ENCODE peak calls at places on chromosomes 6 and 20, in seven cellular contexts. One of them, this sample, is unnamed.
A peak's percentile ranks its signal among the peaks of the same experiment; 100 is the strongest.

GRCh38 chr20:61387204-61387958 is 135.3 kb downstream of the CDH4 start:
- DNase-seq in PC-3: no peak
- DNase-seq in lung: peak; percentile 35
- DNase-seq in heart right ventricle: no peak
- DNase-seq in cardiac muscle cell: peak; percentile 17
- DNase-seq in adrenal gland: peak; percentile 20
- DNase-seq in CD4-positive, alpha-beta T cell: no peak
- DNase-seq in this sample: no peak

GRCh38 chr6:41239467-41240159 is 11.5 kb downstream of the TREML4 start:
- DNase-seq in PC-3: no peak
- DNase-seq in lung: no peak
- DNase-seq in heart right ventricle: no peak
- DNase-seq in cardiac muscle cell: no peak
- DNase-seq in adrenal gland: no peak
- DNase-seq in CD4-positive, alpha-beta T cell: no peak
- DNase-seq in this sample: no peak

GRCh38 chr6:82842721-82843120 is 222.9 kb downstream of the UBE3D start:
- DNase-seq in PC-3: no peak
- DNase-seq in lung: no peak
- DNase-seq in heart right ventricle: no peak
- DNase-seq in cardiac muscle cell: peak; percentile 83
- DNase-seq in adrenal gland: no peak
- DNase-seq in CD4-positive, alpha-beta T cell: no peak
- DNase-seq in this sample: no peak

GRCh38 chr20:62286493-62287064 is 16.2 kb upstream of the ADRM1 start:
- DNase-seq in PC-3: no peak
- DNase-seq in lung: no peak
- DNase-seq in heart right ventricle: no peak
- DNase-seq in cardiac muscle cell: no peak
- DNase-seq in adrenal gland: no peak
- DNase-seq in CD4-positive, alpha-beta T cell: no peak
- DNase-seq in this sample: no peak

GRCh38 chr6:156593893-156594292 is 183.3 kb upstream of the ARID1B start:
- DNase-seq in PC-3: no peak
- DNase-seq in lung: no peak
- DNase-seq in heart right ventricle: no peak
- DNase-seq in cardiac muscle cell: no peak
- DNase-seq in adrenal gland: no peak
- DNase-seq in CD4-positive, alpha-beta T cell: no peak
- DNase-seq in this sample: peak; percentile 42

GRCh38 chr6:422423-423061 is 31.0 kb downstream of the IRF4 start:
- DNase-seq in PC-3: peak; percentile 96
- DNase-seq in lung: peak; percentile 52
- DNase-seq in heart right ventricle: no peak
- DNase-seq in cardiac muscle cell: peak; percentile 48
- DNase-seq in adrenal gland: peak; percentile 81
- DNase-seq in CD4-positive, alpha-beta T cell: peak; percentile 36
- DNase-seq in this sample: no peak

GRCh38 chr6:10276106-10276505 is 138.8 kb downstream of the TFAP2A start:
- DNase-seq in PC-3: peak; percentile 71
- DNase-seq in lung: no peak
- DNase-seq in heart right ventricle: no peak
- DNase-seq in cardiac muscle cell: no peak
- DNase-seq in adrenal gland: no peak
- DNase-seq in CD4-positive, alpha-beta T cell: no peak
- DNase-seq in this sample: no peak

GRCh38 chr20:38751360-38751976 is 3.2 kb downstream of the ACTR5 start:
- DNase-seq in PC-3: peak; percentile 68
- DNase-seq in lung: no peak
- DNase-seq in heart right ventricle: no peak
- DNase-seq in cardiac muscle cell: peak; percentile 57
- DNase-seq in adrenal gland: no peak
- DNase-seq in CD4-positive, alpha-beta T cell: no peak
- DNase-seq in this sample: no peak

GRCh38 chr20:6519556-6519955 is 247.9 kb upstream of the BMP2 start:
- DNase-seq in PC-3: peak; percentile 90
- DNase-seq in lung: no peak
- DNase-seq in heart right ventricle: no peak
- DNase-seq in cardiac muscle cell: peak; percentile 58
- DNase-seq in adrenal gland: no peak
- DNase-seq in CD4-positive, alpha-beta T cell: no peak
- DNase-seq in this sample: no peak

GRCh38 chr6:155492061-155492735 is 36.6 kb upstream of the NOX3 start:
- DNase-seq in PC-3: no peak
- DNase-seq in lung: no peak
- DNase-seq in heart right ventricle: no peak
- DNase-seq in cardiac muscle cell: no peak
- DNase-seq in adrenal gland: no peak
- DNase-seq in CD4-positive, alpha-beta T cell: no peak
- DNase-seq in this sample: no peak

GRCh38 chr6:15665237-15665636 is 2.4 kb upstream of the DTNBP1 start:
- DNase-seq in PC-3: no peak
- DNase-seq in lung: no peak
- DNase-seq in heart right ventricle: no peak
- DNase-seq in cardiac muscle cell: no peak
- DNase-seq in adrenal gland: no peak
- DNase-seq in CD4-positive, alpha-beta T cell: no peak
- DNase-seq in this sample: no peak

GRCh38 chr6:15663057-15663638 is 320 bp upstream of the DTNBP1 start:
- DNase-seq in PC-3: peak; percentile 82
- DNase-seq in lung: no peak
- DNase-seq in heart right ventricle: no peak
- DNase-seq in cardiac muscle cell: peak; percentile 76
- DNase-seq in adrenal gland: no peak
- DNase-seq in CD4-positive, alpha-beta T cell: no peak
- DNase-seq in this sample: no peak

GRCh38 chr6:15659181-15659580 is 3.6 kb downstream of the DTNBP1 start:
- DNase-seq in PC-3: no peak
- DNase-seq in lung: no peak
- DNase-seq in heart right ventricle: no peak
- DNase-seq in cardiac muscle cell: no peak
- DNase-seq in adrenal gland: no peak
- DNase-seq in CD4-positive, alpha-beta T cell: no peak
- DNase-seq in this sample: no peak

GRCh38 chr6:15662246-15663056 is at the start of gene DTNBP1:
- DNase-seq in PC-3: peak; percentile 60
- DNase-seq in lung: peak; percentile 79
- DNase-seq in heart right ventricle: peak; percentile 85
- DNase-seq in cardiac muscle cell: peak; percentile 38
- DNase-seq in adrenal gland: peak; percentile 81
- DNase-seq in CD4-positive, alpha-beta T cell: peak; percentile 84
- DNase-seq in this sample: peak; percentile 95

DNA sequence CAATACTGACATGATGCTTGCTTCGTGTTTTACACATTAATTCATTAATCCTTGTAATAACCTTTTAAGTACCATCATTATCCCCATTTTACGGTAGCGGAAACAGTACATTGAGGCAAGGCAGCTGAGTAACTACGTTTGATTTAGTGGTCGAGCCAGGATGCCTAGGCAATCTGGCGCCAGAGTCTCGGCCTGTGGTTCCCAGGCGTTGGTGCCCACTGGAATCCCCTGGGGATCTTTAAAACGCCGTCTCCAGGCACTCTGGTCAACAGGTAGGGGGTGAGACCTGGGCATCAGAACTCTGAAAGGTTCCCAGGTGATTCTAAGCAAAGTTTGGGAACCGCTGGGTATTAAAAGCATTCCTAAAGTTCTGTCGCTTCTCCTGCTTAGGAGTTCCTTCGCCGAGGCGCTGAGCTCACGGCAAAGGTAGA is 998 bp downstream of the DTNBP1 start:
- DNase-seq in PC-3: no peak
- DNase-seq in lung: no peak
- DNase-seq in heart right ventricle: no peak
- DNase-seq in cardiac muscle cell: no peak
- DNase-seq in adrenal gland: no peak
- DNase-seq in CD4-positive, alpha-beta T cell: no peak
- DNase-seq in this sample: peak; percentile 37
- TF ChIP-seq CTCF in PC-3: no peak
- TF ChIP-seq CTCF in lung: no peak
- TF ChIP-seq CTCF in heart right ventricle: no peak
- TF ChIP-seq CTCF in cardiac muscle cell: no peak
- TF ChIP-seq CTCF in adrenal gland: no peak
- TF ChIP-seq CTCF in CD4-positive, alpha-beta T cell: no peak
- TF ChIP-seq CTCF in this sample: no peak

GRCh38 chr6:34032856-34033255 is 113.0 kb downstream of the GRM4 start:
- DNase-seq in PC-3: no peak
- DNase-seq in lung: no peak
- DNase-seq in heart right ventricle: no peak
- DNase-seq in cardiac muscle cell: no peak
- DNase-seq in adrenal gland: no peak
- DNase-seq in CD4-positive, alpha-beta T cell: no peak
- DNase-seq in this sample: no peak
- H3K27me3 ChIP-seq in PC-3: peaks cover 3% of the 10 kb centered on the region
- H3K27me3 ChIP-seq in lung: no peaks in the 10 kb centered on the region
- H3K27me3 ChIP-seq in heart right ventricle: peaks cover 28% of the 10 kb centered on the region
- H3K27me3 ChIP-seq in cardiac muscle cell: no peaks in the 10 kb centered on the region
- H3K27me3 ChIP-seq in adrenal gland: no peaks in the 10 kb centered on the region
- H3K27me3 ChIP-seq in CD4-positive, alpha-beta T cell: no peaks in the 10 kb centered on the region
- H3K27me3 ChIP-seq in this sample: no peaks in the 10 kb centered on the region

GRCh38 chr6:15510536-15511247 is 152.1 kb downstream of the DTNBP1 start:
- DNase-seq in PC-3: no peak
- DNase-seq in lung: no peak
- DNase-seq in heart right ventricle: no peak
- DNase-seq in cardiac muscle cell: no peak
- DNase-seq in adrenal gland: no peak
- DNase-seq in CD4-positive, alpha-beta T cell: no peak
- DNase-seq in this sample: no peak

GRCh38 chr6:15513801-15514711 is 148.8 kb downstream of the DTNBP1 start:
- DNase-seq in PC-3: no peak
- DNase-seq in lung: no peak
- DNase-seq in heart right ventricle: no peak
- DNase-seq in cardiac muscle cell: no peak
- DNase-seq in adrenal gland: peak; percentile 77
- DNase-seq in CD4-positive, alpha-beta T cell: no peak
- DNase-seq in this sample: no peak

GRCh38 chr6:15511248-15512125 is 151.3 kb downstream of the DTNBP1 start:
- DNase-seq in PC-3: no peak
- DNase-seq in lung: no peak
- DNase-seq in heart right ventricle: peak; percentile 71
- DNase-seq in cardiac muscle cell: no peak
- DNase-seq in adrenal gland: peak; percentile 81
- DNase-seq in CD4-positive, alpha-beta T cell: no peak
- DNase-seq in this sample: no peak

GRCh38 chr6:15513131-15513771 is 149.6 kb downstream of the DTNBP1 start:
- DNase-seq in PC-3: no peak
- DNase-seq in lung: no peak
- DNase-seq in heart right ventricle: no peak
- DNase-seq in cardiac muscle cell: no peak
- DNase-seq in adrenal gland: no peak
- DNase-seq in CD4-positive, alpha-beta T cell: no peak
- DNase-seq in this sample: no peak

GRCh38 chr6:15512126-15512525 is 150.7 kb downstream of the DTNBP1 start:
- DNase-seq in PC-3: peak; percentile 18
- DNase-seq in lung: no peak
- DNase-seq in heart right ventricle: peak; percentile 38
- DNase-seq in cardiac muscle cell: no peak
- DNase-seq in adrenal gland: peak; percentile 40
- DNase-seq in CD4-positive, alpha-beta T cell: no peak
- DNase-seq in this sample: peak; percentile 84
- TF ChIP-seq CTCF in PC-3: peak; percentile 43
- TF ChIP-seq CTCF in lung: no peak
- TF ChIP-seq CTCF in heart right ventricle: peak; percentile 49
- TF ChIP-seq CTCF in cardiac muscle cell: peak; percentile 13
- TF ChIP-seq CTCF in adrenal gland: peak; percentile 23
- TF ChIP-seq CTCF in CD4-positive, alpha-beta T cell: no peak
- TF ChIP-seq CTCF in this sample: peak; percentile 78

GRCh38 chr6:90401933-90402830 is 105.5 kb upstream of the BACH2 start:
- DNase-seq in PC-3: no peak
- DNase-seq in lung: no peak
- DNase-seq in heart right ventricle: no peak
- DNase-seq in cardiac muscle cell: no peak
- DNase-seq in adrenal gland: no peak
- DNase-seq in CD4-positive, alpha-beta T cell: peak; percentile 18
- DNase-seq in this sample: no peak

GRCh38 chr6:90397929-90398674 is 101.5 kb upstream of the BACH2 start:
- DNase-seq in PC-3: peak; percentile 65
- DNase-seq in lung: no peak
- DNase-seq in heart right ventricle: no peak
- DNase-seq in cardiac muscle cell: no peak
- DNase-seq in adrenal gland: peak; percentile 29
- DNase-seq in CD4-positive, alpha-beta T cell: peak; percentile 77
- DNase-seq in this sample: no peak

GRCh38 chr6:90393232-90393884 is 96.7 kb upstream of the BACH2 start:
- DNase-seq in PC-3: peak; percentile 69
- DNase-seq in lung: peak; percentile 44
- DNase-seq in heart right ventricle: peak; percentile 54
- DNase-seq in cardiac muscle cell: peak; percentile 73
- DNase-seq in adrenal gland: peak; percentile 56
- DNase-seq in CD4-positive, alpha-beta T cell: peak; percentile 67
- DNase-seq in this sample: peak; percentile 79

GRCh38 chr6:90399970-90400369 is 103.3 kb upstream of the BACH2 start:
- DNase-seq in PC-3: no peak
- DNase-seq in lung: no peak
- DNase-seq in heart right ventricle: no peak
- DNase-seq in cardiac muscle cell: peak; percentile 33
- DNase-seq in adrenal gland: no peak
- DNase-seq in CD4-positive, alpha-beta T cell: no peak
- DNase-seq in this sample: no peak

GRCh38 chr6:90397047-90397446 is 100.4 kb upstream of the BACH2 start:
- DNase-seq in PC-3: no peak
- DNase-seq in lung: no peak
- DNase-seq in heart right ventricle: no peak
- DNase-seq in cardiac muscle cell: no peak
- DNase-seq in adrenal gland: no peak
- DNase-seq in CD4-positive, alpha-beta T cell: no peak
- DNase-seq in this sample: no peak
- H3K27me3 ChIP-seq in PC-3: no peaks in the 10 kb centered on the region
- H3K27me3 ChIP-seq in lung: no peaks in the 10 kb centered on the region
- H3K27me3 ChIP-seq in heart right ventricle: peaks cover 11% of the 10 kb centered on the region
- H3K27me3 ChIP-seq in cardiac muscle cell: no peaks in the 10 kb centered on the region
- H3K27me3 ChIP-seq in adrenal gland: no peaks in the 10 kb centered on the region
- H3K27me3 ChIP-seq in CD4-positive, alpha-beta T cell: no peaks in the 10 kb centered on the region
- H3K27me3 ChIP-seq in this sample: no peaks in the 10 kb centered on the region

GRCh38 chr6:8889514-8889913 is 454.2 kb upstream of the SLC35B3 start:
- DNase-seq in PC-3: no peak
- DNase-seq in lung: no peak
- DNase-seq in heart right ventricle: no peak
- DNase-seq in cardiac muscle cell: no peak
- DNase-seq in adrenal gland: no peak
- DNase-seq in CD4-positive, alpha-beta T cell: no peak
- DNase-seq in this sample: no peak

DNA sequence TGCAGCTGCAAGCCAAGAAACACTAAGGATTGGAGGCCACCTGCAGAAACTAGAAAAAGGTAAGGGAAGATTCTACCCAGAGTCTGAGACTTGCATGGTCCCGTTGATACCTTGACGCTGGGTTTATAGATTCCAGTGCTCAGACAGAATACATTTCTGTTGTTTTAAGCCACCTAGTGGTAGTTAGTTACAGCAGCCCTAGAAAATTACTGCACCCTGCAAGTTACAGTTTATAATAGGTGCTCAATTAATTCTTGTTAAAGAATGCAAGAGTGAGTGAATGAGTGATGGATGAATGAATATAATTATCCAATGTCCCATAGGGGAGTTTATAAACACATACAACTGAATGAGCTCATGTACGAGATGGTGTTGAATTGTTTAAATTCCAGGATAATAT is 453.1 kb upstream of the SLC35B3 start:
- DNase-seq in PC-3: peak; percentile 12
- DNase-seq in lung: no peak
- DNase-seq in heart right ventricle: no peak
- DNase-seq in cardiac muscle cell: no peak
- DNase-seq in adrenal gland: no peak
- DNase-seq in CD4-positive, alpha-beta T cell: no peak
- DNase-seq in this sample: no peak
- TF ChIP-seq CTCF in PC-3: peak; percentile 60
- TF ChIP-seq CTCF in lung: no peak
- TF ChIP-seq CTCF in heart right ventricle: peak; percentile 18
- TF ChIP-seq CTCF in cardiac muscle cell: no peak
- TF ChIP-seq CTCF in adrenal gland: peak; percentile 41
- TF ChIP-seq CTCF in CD4-positive, alpha-beta T cell: no peak
- TF ChIP-seq CTCF in this sample: peak; percentile 24

This sample was measured in WERI-Rb-1.